ENCODE peak calls at places on chromosome 16, in eight cellular contexts. Y is left ventricle myocardium inferior; O is activated naive CD4-positive, alpha-beta T cell treated with anti-CD3 and anti-CD28 coated beads, Interleukin-2, amount 10 ng/mL, durations not matched to agents 7 days and 5 days; B is RPMI8226; U is fibroblast of lung; F is neural crest cell; M is NCI-H345; E is uterus. T is an unnamed sample.

GRCh38 chr16:66619534-66620418 is 15.3 kb downstream of the CMTM3 start:
- DNase-seq in Y (no peak), O (no peak), B (no peak), U (peak), F (no peak), M (no peak), E (no peak), T (no peak)

GRCh38 chr16:78988361-78988992 is 612.1 kb downstream of the MAF start:
- DNase-seq in Y (no peak), O (no peak), B (no peak), U (no peak), F (no peak), M (no peak), E (no peak), T (no peak)

GRCh38 chr16:29816694-29817441 is 916 bp downstream of the PAGR1 start:
- DNase-seq in Y (peak), O (peak), B (peak), U (peak), F (peak), M (peak), E (peak), T (peak)

GRCh38 chr16:31200821-31201510 is 1.6 kb downstream of the PYCARD start:
- DNase-seq in Y (no peak), O (peak), B (peak), U (peak), F (no peak), M (no peak), E (no peak), T (no peak)

GRCh38 chr16:12412252-12412651 is 391.4 kb downstream of the CPPED1 start:
- DNase-seq in Y (no peak), O (no peak), B (no peak), U (no peak), F (no peak), M (no peak), E (no peak), T (no peak)

GRCh38 chr16:86663691-86664517 is 85.6 kb downstream of the FOXL1 start:
- DNase-seq in Y (no peak), O (no peak), B (no peak), U (peak), F (no peak), M (no peak), E (no peak), T (no peak)

GRCh38 chr16:10971560-10971961 is 27.2 kb downstream of the CLEC16A start:
- DNase-seq in Y (no peak), O (peak), B (peak), U (peak), F (peak), M (peak), E (peak), T (peak)

GRCh38 chr16:53052519-53053501 is at the start of gene CHD9NB:
- DNase-seq in Y (no peak), O (no peak), B (peak), U (peak), F (no peak), M (no peak), E (no peak), T (peak)

GRCh38 chr16:4625617-4626159 is 1.1 kb downstream of the MGRN1 start:
- DNase-seq in Y (no peak), O (no peak), B (no peak), U (no peak), F (no peak), M (no peak), E (no peak), T (no peak)

GRCh38 chr16:86484240-86484639 is 26.1 kb upstream of the FOXF1 start:
- DNase-seq in Y (no peak), O (no peak), B (no peak), U (no peak), F (no peak), M (no peak), E (no peak), T (no peak)

GRCh38 chr16:15742716-15743115 is 92.7 kb downstream of the NDE1 start:
- DNase-seq in Y (no peak), O (no peak), B (no peak), U (no peak), F (no peak), M (no peak), E (no peak), T (no peak)

T was measured in MM.1S.